ENCODE peak calls at places on chromosomes 13 and 19, in seven cellular contexts. M, E, Y, K, N, C and Q are unnamed samples.

GRCh38 chr13:102191951-102192461 is 209.8 kb downstream of the FGF14 start:
- DNase-seq in E (no peak), C (no peak), K (no peak), M (no peak), Y (peak), N (no peak), Q (no peak)

GRCh38 chr13:74306496-74306895 is 172.3 kb upstream of the KLF12 start:
- DNase-seq in C (no peak), K (no peak), N (no peak), M (no peak), E (no peak), Y (peak), Q (no peak)

GRCh38 chr13:33111414-33112110 is 95.3 kb downstream of the KL start:
- DNase-seq in Y (peak), C (no peak), N (no peak), M (no peak), K (peak), E (peak), Q (no peak)

GRCh38 chr19:7260161-7260560 is 34.1 kb downstream of the INSR start:
- DNase-seq in E (no peak), C (no peak), Y (no peak), M (no peak), N (no peak), K (no peak), Q (no peak)

GRCh38 chr13:53191091-53191490 is 162.5 kb downstream of the OLFM4 start:
- DNase-seq in N (no peak), E (no peak), Y (peak), M (no peak), K (no peak), C (no peak), Q (no peak)

GRCh38 chr19:51514866-51515481 is 13.4 kb upstream of the SIGLEC12 start:
- DNase-seq in E (no peak), K (no peak), M (no peak), C (no peak), Y (peak), N (peak), Q (no peak)

GRCh38 chr19:7980168-7980567 is 25.3 kb downstream of the ELAVL1 start:
- DNase-seq in E (no peak), N (no peak), K (no peak), M (no peak), Y (no peak), C (no peak), Q (no peak)

GRCh38 chr13:95536629-95537241 is 15.8 kb upstream of the CLDN10 start:
- DNase-seq in K (no peak), E (no peak), C (no peak), Y (peak), N (no peak), M (no peak), Q (no peak)

GRCh38 chr13:79485014-79485441 is 4.1 kb downstream of the NDFIP2 start:
- DNase-seq in E (no peak), Y (peak), M (no peak), C (no peak), K (no peak), N (peak), Q (no peak)

GRCh38 chr13:110259651-110260050 is 47.3 kb downstream of the COL4A1 start:
- DNase-seq in Y (no peak), K (no peak), N (no peak), C (no peak), M (no peak), E (no peak), Q (no peak)

GRCh38 chr19:7366701-7367420 is 18.1 kb downstream of the ARHGEF18 start:
- DNase-seq in K (no peak), E (no peak), M (no peak), N (no peak), C (no peak), Y (peak), Q (no peak)

GRCh38 chr19:56566904-56567273 is 379 bp upstream of the ZNF470 start:
- DNase-seq in Y (no peak), N (peak), E (peak), C (no peak), K (peak), M (peak), Q (peak)

GRCh38 chr19:7973883-7974282 is 30.4 kb upstream of the TIMM44 start:
- DNase-seq in M (no peak), C (no peak), K (peak), Y (no peak), N (no peak), E (peak), Q (peak)

GRCh38 chr19:11421607-11422098 is 2.5 kb upstream of the RGL3 start:
- DNase-seq in N (peak), K (peak), C (no peak), E (peak), Y (no peak), M (no peak), Q (no peak)

GRCh38 chr19:28497137-28497536 is 715.8 kb downstream of the UQCRFS1 start:
- DNase-seq in N (no peak), C (no peak), Y (no peak), M (no peak), E (no peak), K (no peak), Q (no peak)

GRCh38 chr13:23643828-23644419 is 73.7 kb downstream of the TNFRSF19 start:
- DNase-seq in N (no peak), K (no peak), C (no peak), Y (no peak), M (no peak), E (no peak), Q (no peak)

GRCh38 chr13:106114981-106115554 is 420.4 kb downstream of the EFNB2 start:
- DNase-seq in E (no peak), Y (peak), N (no peak), K (no peak), C (no peak), M (no peak), Q (no peak)

GRCh38 chr19:7216373-7216902 is 77.8 kb downstream of the INSR start:
- DNase-seq in K (no peak), N (no peak), M (no peak), Y (no peak), C (no peak), E (no peak), Q (no peak)